ENCODE peak calls at places on chromosomes 12 and 14, in seven cellular contexts. Q is fibroblast of villous mesenchyme, J is HCT116, H is astrocyte, O is PC-9, Z is kidney, P is stomach. K is an unnamed sample.

GRCh38 chr12:113098428-113099028 is 37.0 kb downstream of the RASAL1 start:
- DNase-seq in Q (peak), J (peak), H (peak), O (peak), Z (peak), P (peak), K (peak)

GRCh38 chr12:108090107-108090899 is 38.8 kb upstream of the WSCD2 start:
- DNase-seq in Q (no peak), J (no peak), H (no peak), O (no peak), Z (no peak), P (no peak), K (no peak)

GRCh38 chr14:96055753-96056508 is 16.8 kb downstream of the C14orf132 start:
- DNase-seq in Q (no peak), J (no peak), H (no peak), O (no peak), Z (no peak), P (peak), K (no peak)

GRCh38 chr12:77062846-77063461 is 2.4 kb downstream of the E2F7 start:
- DNase-seq in Q (peak), J (no peak), H (peak), O (no peak), Z (no peak), P (peak), K (no peak)

GRCh38 chr12:30969606-30970395 is 43.3 kb downstream of the TSPAN11 start:
- DNase-seq in Q (no peak), J (no peak), H (no peak), O (no peak), Z (no peak), P (no peak), K (no peak)

GRCh38 chr12:120261951-120262851 is 3.3 kb downstream of the PXN start:
- DNase-seq in Q (peak), J (peak), H (no peak), O (peak), Z (no peak), P (no peak), K (no peak)

GRCh38 chr14:24398298-24398942 is 383 bp upstream of the NYNRIN start:
- DNase-seq in Q (no peak), J (no peak), H (no peak), O (no peak), Z (peak), P (no peak), K (no peak)

GRCh38 chr12:54229624-54230212 is 40.9 kb upstream of the SMUG1 start:
- DNase-seq in Q (peak), J (peak), H (peak), O (peak), Z (no peak), P (no peak), K (no peak)

GRCh38 chr14:101761881-101762529 is 496 bp downstream of the PPP2R5C start:
- DNase-seq in Q (no peak), J (no peak), H (no peak), O (peak), Z (peak), P (peak), K (no peak)

GRCh38 chr14:89420502-89420901 is 3.5 kb upstream of the FOXN3 start:
- DNase-seq in Q (no peak), J (no peak), H (no peak), O (no peak), Z (no peak), P (no peak), K (no peak)

DNA sequence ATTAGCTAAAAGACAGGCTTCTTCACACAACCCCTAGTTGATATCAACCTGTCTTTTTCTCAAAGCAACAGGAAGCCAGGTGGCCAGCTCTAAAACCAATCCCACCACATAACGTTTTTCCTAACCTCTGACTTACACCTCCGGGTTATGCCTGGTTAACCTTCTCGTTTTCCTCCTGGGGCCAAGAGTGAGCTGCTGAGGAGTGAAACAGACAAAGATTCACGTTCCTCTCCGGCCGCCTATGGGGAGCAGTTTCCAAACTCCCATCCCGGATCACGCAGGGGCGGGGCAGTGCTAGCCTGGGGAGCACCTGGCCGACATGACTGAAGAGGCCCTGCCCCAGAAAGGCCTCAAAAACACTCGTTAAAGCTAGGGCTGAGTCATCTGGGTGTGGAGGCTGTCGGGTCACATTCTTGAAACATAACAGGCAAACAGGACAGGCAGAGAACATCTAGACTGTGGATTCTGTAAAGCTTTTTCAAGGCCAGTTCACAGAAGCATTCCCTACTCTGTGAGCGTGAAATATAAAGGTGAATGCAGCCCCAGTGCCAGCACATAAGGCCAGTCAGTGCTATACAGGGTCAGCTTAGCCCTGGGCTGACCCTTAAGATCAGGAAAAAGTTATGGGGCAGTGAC is 25.9 kb upstream of the LGALS3 start:
- DNase-seq in Q (peak), J (peak), H (peak), O (peak), Z (peak), P (peak), K (peak)
- H3K4me3 ChIP-seq in Q (peak), J (peak), H (peak), O (peak), Z (peak), P (no peak), K (no peak)

GRCh38 chr14:74941676-74942097 is 13.7 kb downstream of the PGF start:
- DNase-seq in Q (peak), J (no peak), H (peak), O (peak), Z (peak), P (no peak), K (peak)

GRCh38 chr14:74942608-74943007 is 12.8 kb downstream of the PGF start:
- DNase-seq in Q (no peak), J (no peak), H (no peak), O (no peak), Z (peak), P (no peak), K (no peak)

GRCh38 chr14:74938873-74939495 is 15.9 kb upstream of the RPS6KL1 start:
- DNase-seq in Q (no peak), J (no peak), H (no peak), O (no peak), Z (peak), P (no peak), K (no peak)

GRCh38 chr14:74940956-74941565 is 14.3 kb downstream of the PGF start:
- DNase-seq in Q (no peak), J (no peak), H (no peak), O (no peak), Z (peak), P (no peak), K (no peak)

GRCh38 chr14:74942164-74942563 is 13.2 kb downstream of the PGF start:
- DNase-seq in Q (no peak), J (no peak), H (no peak), O (no peak), Z (no peak), P (no peak), K (no peak)
- H3K4me3 ChIP-seq in Q (no peak), J (no peak), H (no peak), O (no peak), Z (no peak), P (no peak), K (no peak)

GRCh38 chr14:22560638-22561365 is 28.2 kb downstream of the DAD1 start:
- DNase-seq in Q (no peak), J (no peak), H (no peak), O (no peak), Z (no peak), P (peak), K (peak)
- H3K4me3 ChIP-seq in Q (no peak), J (no peak), H (no peak), O (no peak), Z (no peak), P (no peak), K (no peak)

DNA sequence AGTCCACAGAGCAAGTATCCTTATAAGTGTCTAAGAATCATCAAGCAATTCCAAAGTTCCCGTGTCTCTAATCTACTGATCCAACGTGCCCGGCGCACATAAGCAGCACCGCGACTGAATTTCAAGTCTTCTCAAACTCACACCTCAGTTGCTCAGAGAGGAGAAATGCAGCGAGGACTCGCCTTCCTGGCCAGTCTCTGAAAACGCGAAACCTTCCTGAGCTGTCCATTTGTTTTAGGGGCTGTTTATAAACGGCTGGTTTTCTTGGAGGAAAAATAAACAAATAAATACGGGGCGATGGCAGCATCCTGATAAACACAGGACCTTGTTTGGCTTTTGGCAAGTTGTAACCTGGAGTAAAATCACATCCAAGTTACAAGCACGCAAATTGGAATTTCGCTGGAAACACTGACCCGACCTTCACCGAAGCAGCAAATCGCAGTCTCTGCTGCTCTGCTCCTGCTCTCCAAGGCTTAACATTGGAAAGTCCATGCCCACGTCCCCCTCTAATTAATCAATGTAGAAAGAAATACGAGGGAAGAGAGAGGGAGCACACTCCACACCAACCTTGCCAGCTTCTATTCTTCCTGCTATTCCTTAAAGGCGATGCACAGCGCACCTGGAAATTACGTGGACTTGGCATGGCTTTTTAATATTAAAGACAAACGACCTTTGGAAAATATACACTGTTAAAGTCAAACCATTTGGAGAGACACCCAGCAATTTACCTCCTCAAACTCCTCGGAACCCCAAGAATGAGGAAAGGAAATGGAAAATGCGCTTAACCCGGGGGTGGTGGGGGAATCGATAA is 248.7 kb downstream of the APAF1 start:
- DNase-seq in Q (no peak), J (no peak), H (no peak), O (no peak), Z (no peak), P (no peak), K (no peak)
- H3K4me3 ChIP-seq in Q (no peak), J (no peak), H (peak), O (no peak), Z (no peak), P (peak), K (no peak)

GRCh38 chr12:22276313-22276712 is 58.2 kb downstream of the ST8SIA1 start:
- DNase-seq in Q (no peak), J (no peak), H (no peak), O (no peak), Z (no peak), P (no peak), K (no peak)
- H3K4me3 ChIP-seq in Q (no peak), J (no peak), H (no peak), O (no peak), Z (no peak), P (no peak), K (no peak)

GRCh38 chr12:62915130-62915529 is 19.8 kb downstream of the PPM1H start:
- DNase-seq in Q (no peak), J (no peak), H (no peak), O (no peak), Z (no peak), P (no peak), K (no peak)
- H3K4me3 ChIP-seq in Q (no peak), J (no peak), H (no peak), O (no peak), Z (no peak), P (no peak), K (no peak)

K was measured in lung.